ENCODE peak calls at places on chromosomes 1 and 21, in four cellular contexts. X is effector memory CD4-positive, alpha-beta T cell; P is PC-3; K is colonic mucosa. I is an unnamed sample.

GRCh38 chr1:3678361-3679097 is 26.2 kb downstream of the TP73 start:
- DNase-seq in X (no peak), P (no peak), K (no peak), I (no peak)

GRCh38 chr1:15355968-15356621 is 53.6 kb upstream of the EFHD2 start:
- DNase-seq in P (peak; percentile 86), K (no peak), X (no peak), I (no peak)

GRCh38 chr1:14487671-14488070 is 110.8 kb upstream of the KAZN start:
- DNase-seq in X (no peak), P (peak; percentile 38), K (no peak), I (no peak)

GRCh38 chr1:167905671-167906070 is 8.3 kb downstream of the ADCY10 start:
- DNase-seq in X (no peak), P (no peak), K (no peak), I (no peak)

GRCh38 chr1:171913385-171913784 is 72.1 kb downstream of the DNM3 start:
- DNase-seq in K (peak; percentile 77), P (peak; percentile 68), X (no peak), I (no peak)

GRCh38 chr1:79353224-79353623 is 346.7 kb upstream of the ADGRL4 start:
- DNase-seq in K (no peak), X (no peak), P (peak; percentile 83), I (no peak)

GRCh38 chr1:210915890-210916507 is 217.9 kb downstream of the KCNH1 start:
- DNase-seq in X (no peak), P (no peak), K (no peak), I (no peak)

GRCh38 chr1:87449348-87449963 is 120.8 kb downstream of the LMO4 start:
- DNase-seq in K (peak; percentile 66), P (peak; percentile 30), X (no peak), I (no peak)

GRCh38 chr1:4975856-4976255 is 321.4 kb downstream of the AJAP1 start:
- DNase-seq in K (no peak), X (no peak), P (no peak), I (no peak)

GRCh38 chr1:116544588-116545358 is 26.1 kb downstream of the CD58 start:
- DNase-seq in K (no peak), P (no peak), X (no peak), I (no peak)

GRCh38 chr1:32984829-32985310 is 20.3 kb upstream of the RNF19B start:
- DNase-seq in K (no peak), X (no peak), P (no peak), I (no peak)

GRCh38 chr1:214224605-214225354 is 56.2 kb upstream of the SMYD2 start:
- DNase-seq in X (no peak), P (no peak), K (no peak), I (no peak)

GRCh38 chr1:114152211-114153050 is 1.2 kb downstream of the SYT6 start:
- DNase-seq in X (no peak), P (peak; percentile 43), K (no peak), I (no peak)

GRCh38 chr1:223487514-223488259 is 94.5 kb downstream of the CCDC185 start:
- DNase-seq in K (no peak), P (no peak), X (no peak), I (no peak)

GRCh38 chr1:169148472-169149252 is 42.2 kb downstream of the ATP1B1 start:
- DNase-seq in P (no peak), K (peak; percentile 48), X (no peak), I (no peak)

GRCh38 chr1:227416156-227416865 is 98.0 kb upstream of the CDC42BPA start:
- DNase-seq in K (no peak), P (no peak), X (no peak), I (no peak)

GRCh38 chr21:43193651-43194302 is 25.0 kb downstream of the CRYAA start:
- DNase-seq in K (peak; percentile 13), X (no peak), P (peak; percentile 88), I (peak; percentile 25)

GRCh38 chr1:58699011-58699762 is 675 bp downstream of the MYSM1 start:
- DNase-seq in P (peak; percentile 13), X (no peak), K (peak; percentile 27), I (no peak)

GRCh38 chr1:225470210-225470609 is 42.4 kb upstream of the LBR start:
- DNase-seq in P (no peak), K (no peak), X (no peak), I (no peak)

GRCh38 chr1:118115567-118116272 is 69.3 kb downstream of the SPAG17 start:
- DNase-seq in X (no peak), P (peak; percentile 71), K (no peak), I (no peak)

GRCh38 chr21:45963225-45963555 is 18.4 kb upstream of the COL6A1 start:
- DNase-seq in X (no peak), K (no peak), P (no peak), I (no peak)

GRCh38 chr1:226619031-226619430 is 70.5 kb downstream of the STUM start:
- DNase-seq in P (no peak), X (no peak), K (no peak), I (no peak)

GRCh38 chr1:212916395-212917133 is 33.8 kb upstream of the VASH2 start:
- DNase-seq in P (no peak), X (no peak), K (peak; percentile 29), I (no peak)

GRCh38 chr1:170318736-170319135 is 173.0 kb downstream of the NTMT2 start:
- DNase-seq in P (no peak), K (no peak), X (no peak), I (no peak)

GRCh38 chr1:161706116-161706482 is 930 bp upstream of the FCRLA start:
- DNase-seq in P (no peak), X (no peak), K (no peak), I (no peak)

GRCh38 chr1:112706505-112707216 is at the start of gene RHOC:
- DNase-seq in X (peak; percentile 23), P (peak; percentile 76), K (peak; percentile 73), I (no peak)

GRCh38 chr1:6365047-6365446 is 28.5 kb downstream of the ACOT7 start:
- DNase-seq in P (peak; percentile 29), X (peak; percentile 29), K (no peak), I (peak; percentile 34)

GRCh38 chr1:156052862-156053769 is 482 bp downstream of the UBQLN4 start:
- DNase-seq in K (peak; percentile 68), P (peak; percentile 77), X (peak; percentile 62), I (peak; percentile 84)

GRCh38 chr21:37264808-37265207 is 2.3 kb downstream of the VPS26C start:
- DNase-seq in K (no peak), X (no peak), P (peak; percentile 65), I (no peak)

GRCh38 chr1:32813941-32814739 is 3.0 kb downstream of the YARS1 start:
- DNase-seq in P (peak; percentile 66), X (no peak), K (no peak), I (no peak)

DNA sequence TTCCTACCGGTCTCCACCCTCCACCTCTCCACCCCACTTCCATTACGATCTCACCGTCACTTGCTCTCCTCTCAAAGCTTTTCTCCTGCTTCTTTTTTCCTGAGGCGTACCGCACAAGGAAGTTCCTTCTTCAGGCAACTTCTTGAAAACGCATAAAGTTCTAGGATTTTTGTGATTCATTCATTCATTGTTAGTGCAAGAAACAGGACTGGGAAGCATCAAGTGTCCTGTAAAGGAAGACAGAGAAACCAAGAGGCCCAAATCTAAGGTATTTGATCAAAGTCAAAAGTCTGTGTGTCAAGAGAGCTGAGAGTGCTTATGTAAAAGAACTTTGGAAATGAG is 1.3 kb upstream of the RCC2 start:
- DNase-seq in X (no peak), K (no peak), P (peak; percentile 8), I (no peak)
- H3K4me3 ChIP-seq in X (no peak overlapping the region), K (no peak overlapping the region), P (peak overlapping the region; percentile 72), I (no peak overlapping the region)

DNA sequence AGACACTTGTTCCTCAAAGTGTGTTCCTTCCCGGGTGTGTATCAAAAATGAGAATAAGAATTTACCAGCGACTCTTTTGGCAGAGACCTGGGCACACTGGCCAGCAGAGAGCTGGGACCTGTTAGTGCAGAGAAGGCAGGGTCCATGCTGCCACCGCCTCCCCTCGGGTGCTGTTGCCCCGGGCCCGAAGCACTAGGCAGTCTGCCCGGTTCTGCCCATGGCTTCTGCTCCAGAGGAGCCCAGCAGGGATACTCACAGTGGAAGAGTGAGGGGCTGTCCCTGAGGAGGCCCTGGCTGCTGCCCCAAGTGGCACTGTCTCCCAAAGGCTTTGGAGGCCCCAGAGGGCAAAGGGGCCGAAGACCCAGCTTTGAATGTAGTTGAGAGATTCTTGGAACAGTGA is 80.5 kb downstream of the MIS18A start:
- DNase-seq in P (no peak), X (no peak), K (no peak), I (no peak)
- H3K4me3 ChIP-seq in P (no peak overlapping the region), X (no peak overlapping the region), K (no peak overlapping the region), I (no peak overlapping the region)

GRCh38 chr1:54375331-54376084 is 30.7 kb downstream of the SSBP3 start:
- DNase-seq in P (no peak), K (no peak), X (no peak), I (no peak)
- H3K4me3 ChIP-seq in P (no peak overlapping the region), K (no peak overlapping the region), X (no peak overlapping the region), I (no peak overlapping the region)

GRCh38 chr1:181438013-181438412 is 45.3 kb upstream of the CACNA1E start:
- DNase-seq in X (no peak), K (no peak), P (no peak), I (no peak)
- H3K4me3 ChIP-seq in X (no peak overlapping the region), K (no peak overlapping the region), P (no peak overlapping the region), I (no peak overlapping the region)

GRCh38 chr1:201400257-201401230 is 1.4 kb upstream of the LAD1 start:
- DNase-seq in K (no peak), X (no peak), P (no peak), I (no peak)
- H3K4me3 ChIP-seq in K (peak overlapping the region; percentile 60), X (no peak overlapping the region), P (peak overlapping the region; percentile 80), I (no peak overlapping the region)

GRCh38 chr1:98908980-98909379 is 95.7 kb downstream of the PLPPR5 start:
- DNase-seq in P (no peak), K (no peak), X (no peak), I (no peak)
- H3K4me3 ChIP-seq in P (no peak overlapping the region), K (no peak overlapping the region), X (no peak overlapping the region), I (no peak overlapping the region)

DNA sequence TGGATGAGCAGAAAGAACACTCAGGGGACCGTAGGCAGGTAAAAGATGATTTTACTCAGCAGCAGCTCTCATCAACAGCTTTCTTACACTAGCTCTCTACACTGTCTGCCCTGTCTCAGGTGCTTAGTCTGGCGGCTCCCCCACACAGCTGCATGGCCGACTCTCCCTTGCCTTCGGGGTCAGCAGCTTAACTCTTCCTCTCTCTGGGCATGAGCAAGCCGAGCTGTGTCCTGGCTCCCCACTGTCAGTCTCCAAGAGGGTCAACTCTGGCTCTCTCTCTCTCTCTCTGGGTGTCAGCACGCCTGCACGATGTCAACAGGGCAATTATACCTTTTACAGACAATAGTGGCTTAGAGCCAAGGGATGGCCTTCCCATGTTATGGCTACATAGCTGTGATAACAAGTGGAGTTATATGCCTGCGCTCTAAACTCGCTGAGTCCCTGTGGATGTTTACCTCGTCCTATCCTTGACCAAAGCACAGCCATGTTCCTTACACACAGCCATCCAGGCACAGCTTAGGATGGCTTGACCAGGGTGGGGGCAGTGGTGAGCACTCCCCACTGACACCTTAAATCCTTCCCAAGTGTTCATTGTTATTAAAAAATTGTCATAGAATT is 3.1 kb upstream of the BCL10 start:
- DNase-seq in K (peak; percentile 57), X (no peak), P (no peak), I (no peak)
- H3K4me3 ChIP-seq in K (no peak overlapping the region), X (no peak overlapping the region), P (peak overlapping the region; percentile 45), I (no peak overlapping the region)